ENCODE peak calls at places on chromosomes 12 and 14, in six cellular contexts. C is ecto neural progenitor cell, Q is NCI-H774, R is COR-L47, D is NCI-H187, G is mammary epithelial cell. X is an unnamed sample.

GRCh38 chr12:68245071-68246021 is 8.1 kb downstream of the IL22 start:
- DNase-seq in C (peak), Q (no peak), R (no peak), D (no peak), G (no peak), X (no peak)

GRCh38 chr12:108597559-108598471 is at the start of gene TMEM119:
- DNase-seq in C (peak), Q (no peak), R (no peak), D (no peak), G (no peak), X (no peak)

GRCh38 chr12:8011331-8011730 is 21.2 kb upstream of the FOXJ2 start:
- DNase-seq in C (no peak), Q (no peak), R (no peak), D (no peak), G (peak), X (no peak)

GRCh38 chr14:100440758-100441203 is 117.6 kb downstream of the SLC25A47 start:
- DNase-seq in C (peak), Q (no peak), R (no peak), D (no peak), G (no peak), X (no peak)

GRCh38 chr12:76024102-76024781 is 7.3 kb downstream of the PHLDA1 start:
- DNase-seq in C (no peak), Q (no peak), R (no peak), D (no peak), G (peak), X (no peak)

GRCh38 chr14:50714452-50715073 is 46.5 kb upstream of the SAV1 start:
- DNase-seq in C (no peak), Q (no peak), R (no peak), D (no peak), G (peak), X (no peak)

GRCh38 chr12:66241061-66242043 is 52.3 kb downstream of the IRAK3 start:
- DNase-seq in C (no peak), Q (no peak), R (no peak), D (no peak), G (peak), X (no peak)

GRCh38 chr12:92145481-92145730 is 240 bp downstream of the BTG1 start:
- DNase-seq in C (no peak), Q (no peak), R (no peak), D (no peak), G (no peak), X (no peak)

GRCh38 chr14:73258076-73258475 is 20.8 kb downstream of the PAPLN start:
- DNase-seq in C (no peak), Q (no peak), R (no peak), D (no peak), G (no peak), X (no peak)

GRCh38 chr12:92802906-92803305 is 100.1 kb downstream of the PLEKHG7 start:
- DNase-seq in C (no peak), Q (no peak), R (no peak), D (no peak), G (no peak), X (no peak)

GRCh38 chr12:57006809-57007475 is 596 bp upstream of the ZBTB39 start:
- DNase-seq in C (no peak), Q (no peak), R (no peak), D (no peak), G (no peak), X (no peak)

GRCh38 chr14:91464615-91465205 is 45.4 kb downstream of the PPP4R3A start:
- DNase-seq in C (no peak), Q (no peak), R (no peak), D (no peak), G (no peak), X (no peak)

GRCh38 chr14:53916239-53916638 is 40.4 kb downstream of the BMP4 start:
- DNase-seq in C (no peak), Q (no peak), R (no peak), D (no peak), G (no peak), X (no peak)

GRCh38 chr14:92586001-92586947 is 72.7 kb downstream of the RIN3 start:
- DNase-seq in C (no peak), Q (no peak), R (no peak), D (no peak), G (peak), X (no peak)

GRCh38 chr14:34646570-34647255 is 16.8 kb upstream of the SNX6 start:
- DNase-seq in C (no peak), Q (no peak), R (no peak), D (no peak), G (no peak), X (no peak)

GRCh38 chr14:74792249-74793039 is 29.3 kb downstream of the YLPM1 start:
- DNase-seq in C (no peak), Q (no peak), R (no peak), D (no peak), G (no peak), X (no peak)

X was measured in upper lobe of left lung.